ENCODE peak calls at places on chromosomes 3 and 15, in nine cellular contexts. I is heart left ventricle, C is mucosa of descending colon, T is breast epithelium, H is GM23338, P is left lung, B is endothelial cell, F is foreskin fibroblast, M is nephron progenitor cell. X is an unnamed sample.

GRCh38 chr3:56355570-56356185 is 112.6 kb downstream of the ERC2 start:
- DNase-seq in I (no peak), C (no peak), T (no peak), H (peak), P (no peak), B (no peak), F (no peak), M (no peak), X (no peak)

GRCh38 chr3:24520941-24521305 is 26.3 kb upstream of the THRB start:
- DNase-seq in I (no peak), C (no peak), T (no peak), H (no peak), P (no peak), B (no peak), F (no peak), M (no peak), X (no peak)

GRCh38 chr3:117853923-117854322 is 1144.3 kb downstream of the TUSC7 start:
- DNase-seq in I (no peak), C (no peak), T (no peak), H (no peak), P (no peak), B (no peak), F (peak), M (no peak), X (peak)

GRCh38 chr3:55091381-55092225 is 163.7 kb upstream of the LRTM1 start:
- DNase-seq in I (no peak), C (no peak), T (no peak), H (no peak), P (no peak), B (no peak), F (peak), M (no peak), X (no peak)

GRCh38 chr15:57363661-57364060 is 12.6 kb upstream of the CGNL1 start:
- DNase-seq in I (no peak), C (no peak), T (no peak), H (peak), P (no peak), B (no peak), F (no peak), M (no peak), X (no peak)

GRCh38 chr3:135860761-135861160 is 104.8 kb upstream of the PPP2R3A start:
- DNase-seq in I (no peak), C (no peak), T (no peak), H (no peak), P (no peak), B (no peak), F (no peak), M (no peak), X (no peak)

GRCh38 chr3:14920536-14920935 is 26.8 kb upstream of the NR2C2 start:
- DNase-seq in I (no peak), C (no peak), T (no peak), H (no peak), P (no peak), B (no peak), F (no peak), M (no peak), X (no peak)

GRCh38 chr3:195447205-195447604 is 4.4 kb upstream of the ACAP2 start:
- DNase-seq in I (no peak), C (no peak), T (no peak), H (no peak), P (no peak), B (no peak), F (no peak), M (no peak), X (no peak)

GRCh38 chr15:83970290-83970890 is 265.2 kb upstream of the GOLGA6L4 start:
- DNase-seq in I (no peak), C (no peak), T (no peak), H (no peak), P (no peak), B (no peak), F (no peak), M (no peak), X (no peak)

GRCh38 chr3:100602506-100603444 is 6.6 kb upstream of the ADGRG7 start:
- DNase-seq in I (no peak), C (no peak), T (no peak), H (no peak), P (no peak), B (no peak), F (peak), M (no peak), X (no peak)

GRCh38 chr3:129820587-129820986 is 72.9 kb downstream of the TMCC1 start:
- DNase-seq in I (no peak), C (no peak), T (no peak), H (no peak), P (no peak), B (no peak), F (no peak), M (no peak), X (no peak)

GRCh38 chr3:98793971-98794370 is 30.8 kb downstream of the ST3GAL6 start:
- DNase-seq in I (no peak), C (no peak), T (no peak), H (no peak), P (no peak), B (no peak), F (peak), M (no peak), X (no peak)

GRCh38 chr15:40451497-40452158 is 10.9 kb downstream of the BAHD1 start:
- DNase-seq in I (no peak), C (no peak), T (no peak), H (no peak), P (no peak), B (no peak), F (no peak), M (no peak), X (no peak)

GRCh38 chr15:69893863-69894262 is 203.9 kb downstream of the TLE3 start:
- DNase-seq in I (peak), C (no peak), T (no peak), H (peak), P (no peak), B (peak), F (peak), M (peak), X (peak)

GRCh38 chr15:37015025-37015424 is 85.3 kb downstream of the MEIS2 start:
- DNase-seq in I (peak), C (no peak), T (no peak), H (no peak), P (no peak), B (no peak), F (peak), M (no peak), X (no peak)

GRCh38 chr3:185402561-185402960 is 39.6 kb downstream of the MAP3K13 start:
- DNase-seq in I (no peak), C (no peak), T (no peak), H (no peak), P (no peak), B (no peak), F (peak), M (no peak), X (no peak)

GRCh38 chr15:101187820-101188516 is 63.9 kb downstream of the CHSY1 start:
- DNase-seq in I (peak), C (no peak), T (no peak), H (no peak), P (no peak), B (no peak), F (peak), M (no peak), X (no peak)

GRCh38 chr3:148218222-148218621 is 479.5 kb upstream of the AGTR1 start:
- DNase-seq in I (no peak), C (no peak), T (no peak), H (no peak), P (no peak), B (no peak), F (peak), M (no peak), X (no peak)

GRCh38 chr3:124281453-124282316 is 289.8 kb upstream of the ROPN1 start:
- DNase-seq in I (no peak), C (no peak), T (no peak), H (peak), P (no peak), B (no peak), F (peak), M (no peak), X (no peak)

GRCh38 chr3:195151866-195152526 is 119.0 kb downstream of the XXYLT1 start:
- DNase-seq in I (no peak), C (no peak), T (no peak), H (no peak), P (no peak), B (no peak), F (peak), M (no peak), X (no peak)

GRCh38 chr3:138469869-138470268 is 35.5 kb downstream of the ESYT3 start:
- DNase-seq in I (no peak), C (no peak), T (no peak), H (no peak), P (peak), B (no peak), F (no peak), M (no peak), X (no peak)

GRCh38 chr15:69600556-69601085 is 148.0 kb downstream of the RPLP1 start:
- DNase-seq in I (no peak), C (no peak), T (no peak), H (no peak), P (no peak), B (no peak), F (no peak), M (no peak), X (no peak)

GRCh38 chr3:16060358-16060852 is 114.1 kb upstream of the GALNT15 start:
- DNase-seq in I (no peak), C (no peak), T (peak), H (peak), P (no peak), B (peak), F (peak), M (no peak), X (peak)

GRCh38 chr15:71743861-71744382 is 66.4 kb upstream of the NR2E3 start:
- DNase-seq in I (peak), C (no peak), T (peak), H (peak), P (no peak), B (peak), F (peak), M (peak), X (no peak)

GRCh38 chr15:70314652-70315051 is 216.9 kb upstream of the TLE3 start:
- DNase-seq in I (no peak), C (no peak), T (no peak), H (peak), P (no peak), B (no peak), F (no peak), M (no peak), X (no peak)

GRCh38 chr3:149659173-149659468 is 1.3 kb upstream of the WWTR1 start:
- DNase-seq in I (no peak), C (no peak), T (peak), H (no peak), P (no peak), B (no peak), F (no peak), M (no peak), X (no peak)

GRCh38 chr15:45155739-45156138 is 25.9 kb downstream of the DUOX1 start:
- DNase-seq in I (no peak), C (no peak), T (no peak), H (no peak), P (no peak), B (no peak), F (no peak), M (no peak), X (no peak)

GRCh38 chr3:77686560-77686959 is 646.7 kb downstream of the ROBO2 start:
- DNase-seq in I (no peak), C (no peak), T (no peak), H (peak), P (no peak), B (no peak), F (no peak), M (no peak), X (no peak)

GRCh38 chr15:63708141-63708772 is 111.1 kb downstream of the FBXL22 start:
- DNase-seq in I (no peak), C (no peak), T (no peak), H (no peak), P (no peak), B (no peak), F (no peak), M (no peak), X (no peak)

GRCh38 chr3:85159376-85159775 is 200.6 kb downstream of the CADM2 start:
- DNase-seq in I (no peak), C (no peak), T (no peak), H (no peak), P (no peak), B (no peak), F (peak), M (no peak), X (no peak)

DNA sequence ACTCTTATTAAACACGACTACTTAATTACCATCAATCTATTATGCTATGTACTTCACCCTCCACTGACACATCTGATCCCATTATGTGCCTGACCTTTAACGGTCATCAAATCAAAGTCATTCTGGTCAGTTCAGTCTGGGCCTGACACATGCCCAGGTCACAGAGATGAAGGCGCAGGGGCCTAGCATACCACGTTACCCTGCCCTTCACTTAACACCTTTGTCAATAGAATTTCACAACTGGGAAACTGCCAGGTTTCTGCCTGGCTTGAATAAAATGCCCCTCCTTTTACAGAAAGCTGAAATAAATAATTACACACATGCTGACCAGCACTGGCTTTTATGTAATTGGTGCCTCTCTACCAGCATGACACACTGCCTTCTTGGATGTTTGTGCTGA is 39.5 kb downstream of the MECOM start:
- DNase-seq in I (no peak), C (no peak), T (no peak), H (no peak), P (no peak), B (no peak), F (no peak), M (no peak), X (no peak)
- TF ChIP-seq CTCF in I (no peak), C (no peak), T (no peak), H (no peak), P (no peak), B (no peak), F (no peak), M (no peak), X (no peak)

DNA sequence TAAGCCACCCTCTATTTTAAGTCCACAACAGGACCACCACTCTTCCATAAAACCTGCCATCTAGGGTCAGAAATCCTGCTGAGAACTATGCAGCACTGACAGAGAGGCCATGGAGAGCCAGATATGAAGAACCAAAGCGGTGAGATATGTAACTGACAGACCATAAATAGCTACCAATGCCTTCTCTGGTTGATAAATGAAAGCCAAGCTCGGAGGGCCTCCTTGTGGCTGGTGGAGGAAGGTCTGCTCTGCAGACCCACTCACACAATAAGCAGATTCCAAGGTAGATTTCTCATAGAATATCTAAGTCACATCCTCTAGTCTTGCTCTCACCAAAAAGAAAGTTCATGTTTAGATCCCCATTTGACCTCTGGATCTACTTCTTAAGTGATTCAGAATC is 38.9 kb downstream of the RYK start:
- DNase-seq in I (peak), C (no peak), T (no peak), H (peak), P (no peak), B (peak), F (peak), M (peak), X (no peak)
- TF ChIP-seq CTCF in I (peak), C (no peak), T (peak), H (peak), P (peak), B (peak), F (peak), M (peak), X (peak)

GRCh38 chr3:159804726-159805410 is 183.8 kb upstream of the IL12A start:
- DNase-seq in I (peak), C (no peak), T (peak), H (peak), P (peak), B (peak), F (peak), M (peak), X (peak)

GRCh38 chr3:159803444-159803843 is 185.2 kb upstream of the IL12A start:
- DNase-seq in I (no peak), C (no peak), T (no peak), H (no peak), P (no peak), B (no peak), F (no peak), M (no peak), X (no peak)

GRCh38 chr3:159806412-159806811 is 182.2 kb upstream of the IL12A start:
- DNase-seq in I (peak), C (no peak), T (no peak), H (no peak), P (no peak), B (no peak), F (peak), M (no peak), X (no peak)

GRCh38 chr3:159807137-159808028 is 181.3 kb upstream of the IL12A start:
- DNase-seq in I (no peak), C (no peak), T (no peak), H (no peak), P (no peak), B (no peak), F (no peak), M (no peak), X (no peak)

GRCh38 chr3:159805411-159805772 is 183.2 kb upstream of the IL12A start:
- DNase-seq in I (no peak), C (no peak), T (no peak), H (no peak), P (no peak), B (no peak), F (no peak), M (no peak), X (no peak)
- TF ChIP-seq CTCF in I (no peak), C (no peak), T (no peak), H (no peak), P (no peak), B (peak), F (no peak), M (no peak), X (no peak)

GRCh38 chr3:26622634-26623408 is at the start of gene LRRC3B:
- DNase-seq in I (peak), C (no peak), T (no peak), H (peak), P (peak), B (peak), F (no peak), M (peak), X (no peak)
- TF ChIP-seq CTCF in I (no peak), C (no peak), T (no peak), H (no peak), P (no peak), B (no peak), F (no peak), M (no peak), X (no peak)

GRCh38 chr15:80768158-80768557 is 11.0 kb upstream of the CEMIP start:
- DNase-seq in I (no peak), C (no peak), T (no peak), H (no peak), P (no peak), B (no peak), F (no peak), M (no peak), X (no peak)

GRCh38 chr15:80761754-80762153 is 17.4 kb upstream of the CEMIP start:
- DNase-seq in I (no peak), C (no peak), T (no peak), H (no peak), P (no peak), B (no peak), F (no peak), M (no peak), X (no peak)

GRCh38 chr15:80766275-80766674 is 12.9 kb upstream of the CEMIP start:
- DNase-seq in I (no peak), C (no peak), T (no peak), H (no peak), P (no peak), B (no peak), F (no peak), M (no peak), X (no peak)

GRCh38 chr15:80760971-80761370 is 18.2 kb upstream of the CEMIP start:
- DNase-seq in I (no peak), C (no peak), T (no peak), H (no peak), P (no peak), B (no peak), F (peak), M (no peak), X (no peak)

GRCh38 chr15:80764535-80764934 is 14.6 kb upstream of the CEMIP start:
- DNase-seq in I (no peak), C (no peak), T (no peak), H (no peak), P (no peak), B (no peak), F (no peak), M (no peak), X (no peak)
- TF ChIP-seq CTCF in I (no peak), C (no peak), T (no peak), H (no peak), P (no peak), B (no peak), F (no peak), M (no peak), X (no peak)